ENCODE peak calls at places on chromosomes 7 and 10, in ten cellular contexts. Z is neuronal stem cell, J is ovary, O is aorta, I is NT2/D1, A is tibial nerve, V is left ventricle myocardium inferior, Q is BJ, L is gastrocnemius medialis, E is spleen. R is an unnamed sample.

GRCh38 chr10:129078746-129079480 is 388.1 kb upstream of the MGMT start:
- DNase-seq in Z (no peak), J (no peak), O (no peak), I (no peak), A (no peak), V (no peak), Q (no peak), L (no peak), E (no peak), R (no peak)

GRCh38 chr10:97718659-97719142 is 5.2 kb downstream of the MARVELD1 start:
- DNase-seq in Z (no peak), J (peak; percentile 78), O (peak; percentile 76), I (no peak), A (peak; percentile 72), V (no peak), Q (no peak), L (no peak), E (peak; percentile 67), R (peak; percentile 82)

GRCh38 chr7:116798205-116798730 is 64.1 kb upstream of the CAPZA2 start:
- DNase-seq in Z (no peak), J (no peak), O (no peak), I (no peak), A (no peak), V (no peak), Q (no peak), L (no peak), E (no peak), R (no peak)

GRCh38 chr10:22219308-22219707 is 1.5 kb upstream of the EBLN1 start:
- DNase-seq in Z (no peak), J (no peak), O (no peak), I (no peak), A (no peak), V (no peak), Q (no peak), L (no peak), E (no peak), R (no peak)

GRCh38 chr7:29958667-29959358 is 30.8 kb downstream of the SCRN1 start:
- DNase-seq in Z (no peak), J (no peak), O (no peak), I (no peak), A (no peak), V (no peak), Q (no peak), L (no peak), E (no peak), R (no peak)

GRCh38 chr10:102780246-102780645 is 36.5 kb downstream of the WBP1L start:
- DNase-seq in Z (no peak), J (no peak), O (no peak), I (no peak), A (no peak), V (no peak), Q (no peak), L (no peak), E (no peak), R (no peak)

GRCh38 chr7:30799206-30799975 is 28.2 kb downstream of the MINDY4 start:
- DNase-seq in Z (no peak), J (peak; percentile 62), O (peak; percentile 91), I (no peak), A (peak; percentile 43), V (peak; percentile 39), Q (peak; percentile 80), L (peak; percentile 43), E (no peak), R (no peak)

GRCh38 chr7:29488977-29489376 is 74.7 kb upstream of the PRR15 start:
- DNase-seq in Z (no peak), J (no peak), O (no peak), I (no peak), A (no peak), V (no peak), Q (peak; percentile 91), L (no peak), E (no peak), R (no peak)

GRCh38 chr7:116727432-116728009 is 55.5 kb downstream of the MET start:
- DNase-seq in Z (no peak), J (no peak), O (no peak), I (no peak), A (no peak), V (no peak), Q (no peak), L (no peak), E (no peak), R (no peak)

GRCh38 chr10:1316107-1316805 is 260.1 kb downstream of the WDR37 start:
- DNase-seq in Z (no peak), J (no peak), O (no peak), I (no peak), A (no peak), V (no peak), Q (no peak), L (no peak), E (no peak), R (no peak)

DNA sequence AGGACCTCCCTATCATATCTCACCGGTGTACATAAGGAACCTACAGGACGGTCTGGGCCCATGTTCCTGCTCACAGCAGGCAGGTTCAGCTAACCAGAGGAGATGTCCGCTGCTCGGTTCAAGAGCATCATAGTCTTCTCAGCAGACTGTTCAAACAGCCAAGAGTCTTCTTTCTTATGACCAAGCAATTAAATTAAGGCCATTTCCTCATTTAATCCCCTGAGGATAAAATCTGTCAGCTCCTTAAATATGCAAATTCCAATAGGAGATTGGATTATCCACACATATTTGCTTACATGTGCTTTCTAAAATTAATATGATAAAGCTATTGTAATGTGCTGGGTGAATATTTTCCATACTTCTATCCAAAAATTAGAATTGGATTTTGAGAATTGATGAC is 59.7 kb downstream of the LMBR1 start:
- DNase-seq in Z (no peak), J (no peak), O (no peak), I (no peak), A (no peak), V (no peak), Q (no peak), L (no peak), E (no peak), R (no peak)
- H3K36me3 ChIP-seq in Z (peaks cover 3% of the 10 kb centered on the region), J (no peaks in the 10 kb centered on the region), O (peaks cover 1% of the 10 kb centered on the region), I (peaks cover 6% of the 10 kb centered on the region), A (no peaks in the 10 kb centered on the region), V (peaks cover 30% of the 10 kb centered on the region), Q (no peaks in the 10 kb centered on the region), L (peaks cover 10% of the 10 kb centered on the region), E (no peaks in the 10 kb centered on the region), R (peaks cover 17% of the 10 kb centered on the region)

GRCh38 chr10:33038672-33039071 is 80.6 kb upstream of the ITGB1 start:
- DNase-seq in Z (no peak), J (no peak), O (no peak), I (no peak), A (no peak), V (no peak), Q (no peak), L (no peak), E (no peak), R (no peak)

GRCh38 chr10:33039167-33039566 is 81.1 kb upstream of the ITGB1 start:
- DNase-seq in Z (no peak), J (no peak), O (no peak), I (peak; percentile 15), A (no peak), V (no peak), Q (no peak), L (no peak), E (no peak), R (no peak)

GRCh38 chr10:33042565-33042964 is 84.5 kb upstream of the ITGB1 start:
- DNase-seq in Z (no peak), J (no peak), O (no peak), I (no peak), A (no peak), V (no peak), Q (no peak), L (no peak), E (no peak), R (no peak)

GRCh38 chr10:33040436-33040835 is 82.4 kb upstream of the ITGB1 start:
- DNase-seq in Z (no peak), J (no peak), O (no peak), I (no peak), A (no peak), V (no peak), Q (no peak), L (no peak), E (no peak), R (no peak)

GRCh38 chr10:33041783-33042437 is 83.9 kb upstream of the ITGB1 start:
- DNase-seq in Z (no peak), J (no peak), O (no peak), I (peak; percentile 18), A (no peak), V (no peak), Q (no peak), L (no peak), E (no peak), R (no peak)
- H3K4me3 ChIP-seq in Z (no peak overlapping the region), J (no peak overlapping the region), O (no peak overlapping the region), I (no peak overlapping the region), A (no peak overlapping the region), V (no peak overlapping the region), Q (no peak overlapping the region), L (no peak overlapping the region), E (no peak overlapping the region), R (no peak overlapping the region)

DNA sequence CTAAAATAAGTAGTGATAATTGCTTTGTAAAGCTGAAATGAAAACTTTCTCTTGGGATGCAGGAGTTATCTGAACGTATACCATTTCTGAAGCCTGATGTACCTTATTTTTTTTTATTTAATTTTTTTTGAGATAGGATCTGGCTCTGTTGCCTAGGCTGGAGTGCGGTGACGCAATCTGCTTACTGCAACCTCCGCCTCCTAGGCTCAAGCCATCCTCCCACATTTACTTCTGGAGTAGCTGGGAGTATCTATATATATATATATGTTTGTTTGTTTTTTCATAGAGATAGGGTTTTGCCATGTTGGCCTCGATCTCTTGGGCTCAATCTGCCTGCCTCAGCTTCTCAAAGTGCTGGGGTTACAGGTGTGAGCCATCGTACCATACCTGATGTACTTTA is 2.4 kb downstream of the PMPCB start:
- DNase-seq in Z (no peak), J (no peak), O (no peak), I (no peak), A (no peak), V (no peak), Q (no peak), L (no peak), E (no peak), R (no peak)
- H3K36me3 ChIP-seq in Z (peaks cover 13% of the 10 kb centered on the region), J (no peaks in the 10 kb centered on the region), O (peaks cover 2% of the 10 kb centered on the region), I (peaks cover 54% of the 10 kb centered on the region), A (no peaks in the 10 kb centered on the region), V (peaks cover 58% of the 10 kb centered on the region), Q (peaks cover 1% of the 10 kb centered on the region), L (peaks cover 61% of the 10 kb centered on the region), E (peaks cover 42% of the 10 kb centered on the region), R (peaks cover 55% of the 10 kb centered on the region)

DNA sequence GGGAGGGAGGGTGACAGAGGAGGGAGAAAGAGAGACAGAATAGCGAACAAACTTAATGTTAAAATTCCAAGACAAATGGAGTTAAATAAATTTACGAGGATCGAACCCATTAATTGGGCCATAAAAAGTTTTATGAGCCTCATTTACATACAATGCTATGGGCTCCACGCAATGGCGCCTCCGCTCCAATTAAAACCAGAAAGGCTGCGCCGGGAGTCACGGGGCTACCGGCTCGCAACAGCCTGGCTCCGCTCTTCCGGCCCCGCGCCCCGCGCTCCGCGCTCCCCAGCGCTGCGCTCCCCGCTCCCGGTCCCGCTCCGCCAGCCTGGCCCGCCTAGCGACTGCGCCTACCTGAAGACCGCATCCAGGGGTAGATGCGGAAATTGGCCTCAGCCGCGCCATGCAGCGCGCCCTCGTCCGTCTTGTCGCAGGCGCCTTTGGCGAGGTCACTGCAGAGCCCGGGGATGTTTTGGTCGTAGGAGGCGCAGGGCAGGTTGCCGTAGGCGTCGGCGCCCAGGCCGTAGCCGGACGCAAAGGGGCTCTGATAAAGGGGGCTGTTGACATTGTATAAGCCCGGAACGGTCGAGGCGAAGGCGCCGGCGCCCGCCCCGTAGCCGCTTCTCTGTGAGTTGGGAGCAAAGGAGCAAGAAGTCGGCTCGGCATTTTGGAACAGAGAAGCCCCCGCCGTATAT is 513 bp downstream of the HOXA7 start:
- DNase-seq in Z (no peak), J (no peak), O (peak; percentile 83), I (no peak), A (no peak), V (no peak), Q (no peak), L (no peak), E (peak; percentile 78), R (peak; percentile 37)
- H3K4me3 ChIP-seq in Z (no peak overlapping the region), J (peak overlapping the region; percentile 61), O (peak overlapping the region; percentile 21), I (peak overlapping the region; percentile 47), A (peak overlapping the region; percentile 71), V (peak overlapping the region; percentile 52), Q (peak overlapping the region; percentile 74), L (peak overlapping the region; percentile 96), E (peak overlapping the region; percentile 67), R (peak overlapping the region; percentile 46)

R was measured in left lung.